ENCODE peak calls at places on chromosomes 16 and 17, in five cellular contexts. One of them, this sample, is unnamed.

GRCh38 chr16:69171325-69172095 is 15.5 kb upstream of the SNTB2 start:
- DNase-seq in neuronal stem cell: no peak
- DNase-seq in RWPE1: no peak
- DNase-seq in esophagus squamous epithelium: no peak
- DNase-seq in CD8-positive, alpha-beta T cell: no peak
- DNase-seq in this sample: no peak

GRCh38 chr17:59890720-59891119 is 2.0 kb downstream of the TUBD1 start:
- DNase-seq in neuronal stem cell: no peak
- DNase-seq in esophagus squamous epithelium: no peak
- DNase-seq in RWPE1: no peak
- DNase-seq in CD8-positive, alpha-beta T cell: no peak
- DNase-seq in this sample: no peak

GRCh38 chr16:89912627-89913026 is 6.0 kb upstream of the MC1R start:
- DNase-seq in CD8-positive, alpha-beta T cell: no peak
- DNase-seq in RWPE1: no peak
- DNase-seq in neuronal stem cell: no peak
- DNase-seq in esophagus squamous epithelium: no peak
- DNase-seq in this sample: no peak

GRCh38 chr16:47924950-47925349 is 230.8 kb downstream of the ABCC12 start:
- DNase-seq in RWPE1: no peak
- DNase-seq in CD8-positive, alpha-beta T cell: no peak
- DNase-seq in esophagus squamous epithelium: no peak
- DNase-seq in neuronal stem cell: no peak
- DNase-seq in this sample: no peak

GRCh38 chr16:80778707-80779106 is 25.7 kb downstream of the CDYL2 start:
- DNase-seq in RWPE1: no peak
- DNase-seq in CD8-positive, alpha-beta T cell: no peak
- DNase-seq in neuronal stem cell: no peak
- DNase-seq in esophagus squamous epithelium: no peak
- DNase-seq in this sample: no peak

GRCh38 chr17:8324132-8324531 is 14.1 kb downstream of the ARHGEF15 start:
- DNase-seq in RWPE1: no peak
- DNase-seq in esophagus squamous epithelium: no peak
- DNase-seq in CD8-positive, alpha-beta T cell: no peak
- DNase-seq in neuronal stem cell: no peak
- DNase-seq in this sample: no peak

GRCh38 chr16:61831351-61831933 is 204.8 kb downstream of the CDH8 start:
- DNase-seq in esophagus squamous epithelium: no peak
- DNase-seq in RWPE1: no peak
- DNase-seq in CD8-positive, alpha-beta T cell: no peak
- DNase-seq in neuronal stem cell: no peak
- DNase-seq in this sample: no peak

GRCh38 chr17:52147872-52148271 is 10.6 kb downstream of the CA10 start:
- DNase-seq in CD8-positive, alpha-beta T cell: no peak
- DNase-seq in neuronal stem cell: no peak
- DNase-seq in esophagus squamous epithelium: no peak
- DNase-seq in RWPE1: no peak
- DNase-seq in this sample: no peak

GRCh38 chr17:35536664-35537160 is 766 bp downstream of the SLFN12L start:
- DNase-seq in CD8-positive, alpha-beta T cell: no peak
- DNase-seq in RWPE1: no peak
- DNase-seq in neuronal stem cell: no peak
- DNase-seq in esophagus squamous epithelium: no peak
- DNase-seq in this sample: peak

GRCh38 chr17:81419333-81419885 is 24.2 kb downstream of the BAHCC1 start:
- DNase-seq in CD8-positive, alpha-beta T cell: no peak
- DNase-seq in esophagus squamous epithelium: no peak
- DNase-seq in RWPE1: peak
- DNase-seq in neuronal stem cell: no peak
- DNase-seq in this sample: no peak

GRCh38 chr16:53848277-53848942 is 144.5 kb downstream of the FTO start:
- DNase-seq in esophagus squamous epithelium: no peak
- DNase-seq in CD8-positive, alpha-beta T cell: no peak
- DNase-seq in neuronal stem cell: no peak
- DNase-seq in RWPE1: no peak
- DNase-seq in this sample: no peak

GRCh38 chr17:73841431-73842060 is 197.3 kb upstream of the SDK2 start:
- DNase-seq in RWPE1: peak
- DNase-seq in CD8-positive, alpha-beta T cell: no peak
- DNase-seq in neuronal stem cell: peak
- DNase-seq in esophagus squamous epithelium: no peak
- DNase-seq in this sample: peak

GRCh38 chr17:8186446-8186786 is 3.6 kb downstream of the BORCS6 start:
- DNase-seq in neuronal stem cell: no peak
- DNase-seq in esophagus squamous epithelium: no peak
- DNase-seq in CD8-positive, alpha-beta T cell: no peak
- DNase-seq in RWPE1: no peak
- DNase-seq in this sample: no peak

GRCh38 chr17:33112763-33113162 is 121.1 kb downstream of the SPACA3 start:
- DNase-seq in RWPE1: peak
- DNase-seq in CD8-positive, alpha-beta T cell: no peak
- DNase-seq in esophagus squamous epithelium: no peak
- DNase-seq in neuronal stem cell: no peak
- DNase-seq in this sample: no peak

GRCh38 chr16:22618842-22619241 is 108.2 kb downstream of the NPIPB5 start:
- DNase-seq in esophagus squamous epithelium: no peak
- DNase-seq in RWPE1: no peak
- DNase-seq in CD8-positive, alpha-beta T cell: no peak
- DNase-seq in neuronal stem cell: no peak
- DNase-seq in this sample: no peak

GRCh38 chr16:4410335-4411075 is 5.9 kb downstream of the CORO7 start:
- DNase-seq in CD8-positive, alpha-beta T cell: no peak
- DNase-seq in esophagus squamous epithelium: no peak
- DNase-seq in RWPE1: no peak
- DNase-seq in neuronal stem cell: no peak
- DNase-seq in this sample: no peak

GRCh38 chr17:81248649-81249048 is 9.5 kb downstream of the NDUFAF8 start:
- DNase-seq in RWPE1: no peak
- DNase-seq in neuronal stem cell: no peak
- DNase-seq in esophagus squamous epithelium: no peak
- DNase-seq in CD8-positive, alpha-beta T cell: no peak
- DNase-seq in this sample: no peak

GRCh38 chr17:73311428-73311780 is 397 bp downstream of the CDC42EP4 start:
- DNase-seq in neuronal stem cell: no peak
- DNase-seq in esophagus squamous epithelium: no peak
- DNase-seq in RWPE1: no peak
- DNase-seq in CD8-positive, alpha-beta T cell: no peak
- DNase-seq in this sample: no peak

GRCh38 chr16:72094266-72094610 is 591 bp downstream of the DHX38 start:
- DNase-seq in CD8-positive, alpha-beta T cell: peak
- DNase-seq in esophagus squamous epithelium: no peak
- DNase-seq in neuronal stem cell: no peak
- DNase-seq in RWPE1: no peak
- DNase-seq in this sample: peak

GRCh38 chr17:38619937-38620550 is 14.3 kb upstream of the SRCIN1 start:
- DNase-seq in esophagus squamous epithelium: no peak
- DNase-seq in neuronal stem cell: no peak
- DNase-seq in CD8-positive, alpha-beta T cell: no peak
- DNase-seq in RWPE1: no peak
- DNase-seq in this sample: no peak

GRCh38 chr16:72847187-72848044 is 200.5 kb downstream of the ZFHX3 start:
- DNase-seq in esophagus squamous epithelium: no peak
- DNase-seq in neuronal stem cell: no peak
- DNase-seq in RWPE1: no peak
- DNase-seq in CD8-positive, alpha-beta T cell: no peak
- DNase-seq in this sample: peak

GRCh38 chr16:27972500-27972899 is 91.0 kb downstream of the GSG1L start:
- DNase-seq in neuronal stem cell: peak
- DNase-seq in RWPE1: peak
- DNase-seq in CD8-positive, alpha-beta T cell: peak
- DNase-seq in esophagus squamous epithelium: no peak
- DNase-seq in this sample: peak

GRCh38 chr16:72455743-72456659 is 284.0 kb upstream of the PMFBP1 start:
- DNase-seq in CD8-positive, alpha-beta T cell: no peak
- DNase-seq in neuronal stem cell: no peak
- DNase-seq in RWPE1: no peak
- DNase-seq in esophagus squamous epithelium: no peak
- DNase-seq in this sample: peak

GRCh38 chr17:43372273-43372911 is 26.4 kb upstream of the ARL4D start:
- DNase-seq in CD8-positive, alpha-beta T cell: no peak
- DNase-seq in esophagus squamous epithelium: no peak
- DNase-seq in neuronal stem cell: no peak
- DNase-seq in RWPE1: no peak
- DNase-seq in this sample: peak

GRCh38 chr17:49715717-49716279 is 8.0 kb upstream of the SLC35B1 start:
- DNase-seq in neuronal stem cell: no peak
- DNase-seq in esophagus squamous epithelium: no peak
- DNase-seq in CD8-positive, alpha-beta T cell: peak
- DNase-seq in RWPE1: no peak
- DNase-seq in this sample: no peak

GRCh38 chr17:74827800-74828199 is 31.9 kb downstream of the GRIN2C start:
- DNase-seq in CD8-positive, alpha-beta T cell: no peak
- DNase-seq in esophagus squamous epithelium: no peak
- DNase-seq in RWPE1: no peak
- DNase-seq in neuronal stem cell: no peak
- DNase-seq in this sample: no peak

GRCh38 chr17:56667925-56668324 is 74.4 kb downstream of the NOG start:
- DNase-seq in neuronal stem cell: no peak
- DNase-seq in esophagus squamous epithelium: no peak
- DNase-seq in RWPE1: no peak
- DNase-seq in CD8-positive, alpha-beta T cell: no peak
- DNase-seq in this sample: no peak

GRCh38 chr16:29779474-29779873 is 1.4 kb downstream of the ZG16 start:
- DNase-seq in neuronal stem cell: no peak
- DNase-seq in CD8-positive, alpha-beta T cell: no peak
- DNase-seq in esophagus squamous epithelium: no peak
- DNase-seq in RWPE1: peak
- DNase-seq in this sample: no peak

GRCh38 chr17:79595471-79595870 is 15.4 kb downstream of the RBFOX3 start:
- DNase-seq in neuronal stem cell: no peak
- DNase-seq in CD8-positive, alpha-beta T cell: no peak
- DNase-seq in esophagus squamous epithelium: no peak
- DNase-seq in RWPE1: no peak
- DNase-seq in this sample: no peak

GRCh38 chr16:8178271-8178670 is 412.0 kb downstream of the TMEM114 start:
- DNase-seq in RWPE1: no peak
- DNase-seq in esophagus squamous epithelium: no peak
- DNase-seq in CD8-positive, alpha-beta T cell: no peak
- DNase-seq in neuronal stem cell: no peak
- DNase-seq in this sample: no peak

GRCh38 chr16:21156767-21157467 is 1.6 kb upstream of the LDAF1 start:
- DNase-seq in neuronal stem cell: peak
- DNase-seq in RWPE1: peak
- DNase-seq in CD8-positive, alpha-beta T cell: no peak
- DNase-seq in esophagus squamous epithelium: no peak
- DNase-seq in this sample: peak

GRCh38 chr17:63978266-63979200 is 5.8 kb upstream of the SCN4A start:
- DNase-seq in RWPE1: no peak
- DNase-seq in CD8-positive, alpha-beta T cell: no peak
- DNase-seq in neuronal stem cell: no peak
- DNase-seq in esophagus squamous epithelium: no peak
- DNase-seq in this sample: no peak

GRCh38 chr17:8479431-8479947 is 43.8 kb downstream of the NDEL1 start:
- DNase-seq in CD8-positive, alpha-beta T cell: no peak
- DNase-seq in neuronal stem cell: no peak
- DNase-seq in esophagus squamous epithelium: no peak
- DNase-seq in RWPE1: no peak
- DNase-seq in this sample: no peak

GRCh38 chr16:15485175-15485574 is 50.8 kb downstream of the BMERB1 start:
- DNase-seq in neuronal stem cell: no peak
- DNase-seq in esophagus squamous epithelium: no peak
- DNase-seq in RWPE1: no peak
- DNase-seq in CD8-positive, alpha-beta T cell: no peak
- DNase-seq in this sample: no peak

GRCh38 chr17:61157246-61157887 is 242.3 kb upstream of the TBX2 start:
- DNase-seq in neuronal stem cell: no peak
- DNase-seq in CD8-positive, alpha-beta T cell: no peak
- DNase-seq in esophagus squamous epithelium: no peak
- DNase-seq in RWPE1: no peak
- DNase-seq in this sample: no peak

GRCh38 chr16:46927273-46927672 is 43.1 kb downstream of the GPT2 start:
- DNase-seq in neuronal stem cell: no peak
- DNase-seq in CD8-positive, alpha-beta T cell: no peak
- DNase-seq in RWPE1: no peak
- DNase-seq in esophagus squamous epithelium: no peak
- DNase-seq in this sample: no peak

DNA sequence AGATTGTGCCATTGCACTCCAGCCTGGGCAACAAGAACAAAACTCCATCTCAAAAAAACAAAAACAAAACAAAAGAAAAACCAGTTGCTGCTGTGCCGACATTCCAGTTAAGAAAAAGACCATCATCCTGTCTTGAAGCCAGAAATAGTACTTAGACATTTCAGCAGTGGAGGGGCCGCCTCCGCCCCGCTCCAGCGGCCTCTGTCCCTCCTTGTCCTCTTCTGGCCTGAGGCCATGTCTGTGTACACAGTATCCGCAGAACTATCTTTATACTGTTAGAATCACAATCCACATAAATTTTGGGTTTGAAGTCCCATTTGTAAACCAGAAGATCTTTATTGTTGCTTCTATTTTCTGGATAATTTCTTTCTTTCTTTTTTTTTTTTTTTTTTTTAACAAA is 24.9 kb downstream of the ZC3H18 start:
- DNase-seq in CD8-positive, alpha-beta T cell: no peak
- DNase-seq in RWPE1: no peak
- DNase-seq in esophagus squamous epithelium: no peak
- DNase-seq in neuronal stem cell: no peak
- DNase-seq in this sample: no peak
- H3K27ac ChIP-seq in CD8-positive, alpha-beta T cell: no peak
- H3K27ac ChIP-seq in RWPE1: no peak
- H3K27ac ChIP-seq in esophagus squamous epithelium: no peak
- H3K27ac ChIP-seq in neuronal stem cell: no peak
- H3K27ac ChIP-seq in this sample: no peak

GRCh38 chr17:19554393-19554792 is 20.7 kb downstream of the SLC47A1 start:
- DNase-seq in CD8-positive, alpha-beta T cell: no peak
- DNase-seq in RWPE1: no peak
- DNase-seq in esophagus squamous epithelium: no peak
- DNase-seq in neuronal stem cell: no peak
- DNase-seq in this sample: no peak
- H3K27ac ChIP-seq in CD8-positive, alpha-beta T cell: no peak
- H3K27ac ChIP-seq in RWPE1: no peak
- H3K27ac ChIP-seq in esophagus squamous epithelium: no peak
- H3K27ac ChIP-seq in neuronal stem cell: no peak
- H3K27ac ChIP-seq in this sample: no peak

DNA sequence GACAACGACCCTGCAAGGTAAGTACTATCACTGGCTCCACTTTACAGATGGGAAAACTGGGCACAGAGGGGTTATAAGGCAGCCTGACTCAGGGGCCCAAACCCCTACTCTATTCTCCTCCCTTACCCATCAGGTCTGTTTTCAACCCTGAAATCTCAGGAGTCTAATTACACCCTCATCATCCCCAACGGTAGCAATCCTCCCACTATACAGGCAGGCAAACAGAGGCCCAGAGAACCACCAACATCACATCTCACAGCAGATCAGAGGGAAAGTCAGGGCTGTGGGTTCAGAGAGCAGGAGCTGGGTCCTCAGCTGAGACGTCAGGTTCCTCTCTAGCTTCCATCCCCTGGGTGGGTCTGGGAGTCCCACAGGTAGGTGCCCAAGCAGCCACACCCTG is 16.5 kb downstream of the JUP start:
- DNase-seq in neuronal stem cell: no peak
- DNase-seq in esophagus squamous epithelium: no peak
- DNase-seq in CD8-positive, alpha-beta T cell: no peak
- DNase-seq in RWPE1: no peak
- DNase-seq in this sample: no peak
- H3K27ac ChIP-seq in neuronal stem cell: no peak
- H3K27ac ChIP-seq in esophagus squamous epithelium: peak
- H3K27ac ChIP-seq in CD8-positive, alpha-beta T cell: no peak
- H3K27ac ChIP-seq in RWPE1: peak
- H3K27ac ChIP-seq in this sample: no peak

GRCh38 chr16:35131429-35131828 is 1672.0 kb downstream of the TP53TG3F start:
- DNase-seq in RWPE1: no peak
- DNase-seq in CD8-positive, alpha-beta T cell: no peak
- DNase-seq in esophagus squamous epithelium: no peak
- DNase-seq in neuronal stem cell: no peak
- DNase-seq in this sample: no peak
- H3K27ac ChIP-seq in RWPE1: no peak
- H3K27ac ChIP-seq in CD8-positive, alpha-beta T cell: no peak
- H3K27ac ChIP-seq in esophagus squamous epithelium: no peak
- H3K27ac ChIP-seq in neuronal stem cell: no peak
- H3K27ac ChIP-seq in this sample: no peak

This sample was measured in DND-41.